ENCODE peak calls at places on chromosomes 5 and 9, in seven cellular contexts. One of them, this sample, is unnamed.

GRCh38 chr9:127968046-127968445 is 12.7 kb downstream of the EEIG1 start:
- DNase-seq in psoas muscle: no peak
- DNase-seq in AG10803: peak
- DNase-seq in stimulated activated CD8-positive, alpha-beta memory T cell treated with anti-CD3 and anti-CD28 coated beads, Interleukin-2, amount 100 ng/mL, for 48 hours: no peak
- DNase-seq in CD8-positive, alpha-beta memory T cell: no peak
- DNase-seq in KBM-7: no peak
- DNase-seq in CD8-positive, alpha-beta T cell: peak
- DNase-seq in this sample: no peak

GRCh38 chr9:73649552-73649951 is 497.9 kb downstream of the ANXA1 start:
- DNase-seq in AG10803: no peak
- DNase-seq in CD8-positive, alpha-beta memory T cell: no peak
- DNase-seq in psoas muscle: no peak
- DNase-seq in KBM-7: no peak
- DNase-seq in CD8-positive, alpha-beta T cell: no peak
- DNase-seq in stimulated activated CD8-positive, alpha-beta memory T cell treated with anti-CD3 and anti-CD28 coated beads, Interleukin-2, amount 100 ng/mL, for 48 hours: no peak
- DNase-seq in this sample: no peak

GRCh38 chr5:15993934-15994333 is 185.7 kb downstream of the MARCHF11 start:
- DNase-seq in psoas muscle: no peak
- DNase-seq in KBM-7: no peak
- DNase-seq in CD8-positive, alpha-beta memory T cell: no peak
- DNase-seq in CD8-positive, alpha-beta T cell: no peak
- DNase-seq in stimulated activated CD8-positive, alpha-beta memory T cell treated with anti-CD3 and anti-CD28 coated beads, Interleukin-2, amount 100 ng/mL, for 48 hours: no peak
- DNase-seq in AG10803: peak
- DNase-seq in this sample: no peak

GRCh38 chr9:21070171-21070571 is 7.6 kb downstream of the IFNB1 start:
- DNase-seq in stimulated activated CD8-positive, alpha-beta memory T cell treated with anti-CD3 and anti-CD28 coated beads, Interleukin-2, amount 100 ng/mL, for 48 hours: no peak
- DNase-seq in KBM-7: peak
- DNase-seq in psoas muscle: peak
- DNase-seq in AG10803: peak
- DNase-seq in CD8-positive, alpha-beta memory T cell: no peak
- DNase-seq in CD8-positive, alpha-beta T cell: no peak
- DNase-seq in this sample: no peak

GRCh38 chr5:179613460-179614071 is 9.9 kb downstream of the HNRNPH1 start:
- DNase-seq in AG10803: no peak
- DNase-seq in psoas muscle: no peak
- DNase-seq in CD8-positive, alpha-beta memory T cell: no peak
- DNase-seq in KBM-7: no peak
- DNase-seq in stimulated activated CD8-positive, alpha-beta memory T cell treated with anti-CD3 and anti-CD28 coated beads, Interleukin-2, amount 100 ng/mL, for 48 hours: no peak
- DNase-seq in CD8-positive, alpha-beta T cell: no peak
- DNase-seq in this sample: no peak

GRCh38 chr9:106800691-106801090 is 62.3 kb upstream of the ZNF462 start:
- DNase-seq in AG10803: peak
- DNase-seq in CD8-positive, alpha-beta memory T cell: no peak
- DNase-seq in CD8-positive, alpha-beta T cell: no peak
- DNase-seq in stimulated activated CD8-positive, alpha-beta memory T cell treated with anti-CD3 and anti-CD28 coated beads, Interleukin-2, amount 100 ng/mL, for 48 hours: no peak
- DNase-seq in psoas muscle: no peak
- DNase-seq in KBM-7: no peak
- DNase-seq in this sample: no peak

GRCh38 chr9:34590376-34591090 is 1.0 kb upstream of the CNTFR start:
- DNase-seq in AG10803: no peak
- DNase-seq in KBM-7: no peak
- DNase-seq in stimulated activated CD8-positive, alpha-beta memory T cell treated with anti-CD3 and anti-CD28 coated beads, Interleukin-2, amount 100 ng/mL, for 48 hours: no peak
- DNase-seq in CD8-positive, alpha-beta memory T cell: no peak
- DNase-seq in CD8-positive, alpha-beta T cell: no peak
- DNase-seq in psoas muscle: peak
- DNase-seq in this sample: peak

GRCh38 chr9:92686954-92687353 is 17.0 kb upstream of the IPPK start:
- DNase-seq in CD8-positive, alpha-beta memory T cell: no peak
- DNase-seq in KBM-7: peak
- DNase-seq in AG10803: no peak
- DNase-seq in CD8-positive, alpha-beta T cell: no peak
- DNase-seq in psoas muscle: no peak
- DNase-seq in stimulated activated CD8-positive, alpha-beta memory T cell treated with anti-CD3 and anti-CD28 coated beads, Interleukin-2, amount 100 ng/mL, for 48 hours: no peak
- DNase-seq in this sample: no peak

GRCh38 chr5:92353107-92354030 is 970.3 kb upstream of the ARRDC3 start:
- DNase-seq in CD8-positive, alpha-beta memory T cell: no peak
- DNase-seq in KBM-7: no peak
- DNase-seq in CD8-positive, alpha-beta T cell: no peak
- DNase-seq in AG10803: peak
- DNase-seq in stimulated activated CD8-positive, alpha-beta memory T cell treated with anti-CD3 and anti-CD28 coated beads, Interleukin-2, amount 100 ng/mL, for 48 hours: no peak
- DNase-seq in psoas muscle: no peak
- DNase-seq in this sample: no peak

GRCh38 chr5:60196382-60197113 is 303.0 kb upstream of the PDE4D start:
- DNase-seq in KBM-7: no peak
- DNase-seq in CD8-positive, alpha-beta memory T cell: no peak
- DNase-seq in CD8-positive, alpha-beta T cell: no peak
- DNase-seq in AG10803: peak
- DNase-seq in stimulated activated CD8-positive, alpha-beta memory T cell treated with anti-CD3 and anti-CD28 coated beads, Interleukin-2, amount 100 ng/mL, for 48 hours: no peak
- DNase-seq in psoas muscle: peak
- DNase-seq in this sample: no peak